ENCODE peak calls at places on chromosome 15, in nine cellular contexts. O is caudate nucleus; J is pancreas; I is A549; Z is CD4-positive, alpha-beta T cell; F is sigmoid colon; Q is upper lobe of right lung; W is lower lobe of right lung; A is CD8-positive, alpha-beta T cell. D is an unnamed sample.
A peak's percentile ranks its signal among the peaks of the same experiment; 100 is the strongest.

GRCh38 chr15:43204016-43204901 is 16.6 kb downstream of the EPB42 start:
- DNase-seq in O (no peak), J (peak; percentile 55), I (peak; percentile 38), Z (peak; percentile 54), F (no peak), Q (no peak), W (no peak), A (peak; percentile 50), D (peak; percentile 57)

GRCh38 chr15:51191072-51191665 is 96.5 kb upstream of the TNFAIP8L3 start:
- DNase-seq in O (no peak), J (no peak), I (no peak), Z (no peak), F (no peak), Q (no peak), W (no peak), A (no peak), D (no peak)

GRCh38 chr15:95290376-95290973 is 1040.0 kb upstream of the NR2F2 start:
- DNase-seq in O (no peak), J (no peak), I (no peak), Z (no peak), F (no peak), Q (no peak), W (no peak), A (no peak), D (no peak)

GRCh38 chr15:25775317-25775912 is 87.7 kb downstream of the ATP10A start:
- DNase-seq in O (no peak), J (no peak), I (peak; percentile 64), Z (no peak), F (no peak), Q (no peak), W (no peak), A (no peak), D (peak; percentile 25)

GRCh38 chr15:41597787-41598186 is 38.8 kb downstream of the TYRO3 start:
- DNase-seq in O (no peak), J (no peak), I (no peak), Z (no peak), F (no peak), Q (no peak), W (no peak), A (no peak), D (no peak)

GRCh38 chr15:27906802-27907201 is 192.3 kb downstream of the OCA2 start:
- DNase-seq in O (no peak), J (no peak), I (no peak), Z (no peak), F (no peak), Q (no peak), W (no peak), A (no peak), D (no peak)

GRCh38 chr15:93152951-93153350 is 63.9 kb upstream of the RGMA start:
- DNase-seq in O (peak; percentile 6), J (peak; percentile 53), I (no peak), Z (no peak), F (peak; percentile 94), Q (no peak), W (no peak), A (no peak), D (peak; percentile 28)

GRCh38 chr15:33242165-33242564 is 47.7 kb upstream of the FMN1 start:
- DNase-seq in O (no peak), J (no peak), I (peak; percentile 49), Z (no peak), F (no peak), Q (no peak), W (no peak), A (no peak), D (no peak)

GRCh38 chr15:56244811-56245576 is 1.3 kb upstream of the RFX7 start:
- DNase-seq in O (peak; percentile 28), J (peak; percentile 42), I (peak; percentile 43), Z (peak; percentile 40), F (no peak), Q (peak; percentile 66), W (peak; percentile 42), A (peak; percentile 29), D (peak; percentile 50)

GRCh38 chr15:95292790-95293450 is 1037.6 kb upstream of the NR2F2 start:
- DNase-seq in O (no peak), J (no peak), I (no peak), Z (no peak), F (no peak), Q (no peak), W (no peak), A (no peak), D (peak; percentile 72)

GRCh38 chr15:98485451-98485850 is 162.9 kb upstream of the IGF1R start:
- DNase-seq in O (no peak), J (no peak), I (no peak), Z (no peak), F (no peak), Q (no peak), W (no peak), A (no peak), D (no peak)

GRCh38 chr15:83654379-83655236 is 685 bp downstream of the ADAMTSL3 start:
- DNase-seq in O (no peak), J (peak; percentile 53), I (no peak), Z (no peak), F (peak; percentile 82), Q (no peak), W (no peak), A (no peak), D (peak; percentile 28)

GRCh38 chr15:22962611-22963010 is 17.6 kb downstream of the CYFIP1 start:
- DNase-seq in O (no peak), J (no peak), I (no peak), Z (no peak), F (peak; percentile 28), Q (no peak), W (no peak), A (no peak), D (no peak)

GRCh38 chr15:78878356-78878755 is 5.7 kb downstream of the MORF4L1 start:
- DNase-seq in O (no peak), J (no peak), I (no peak), Z (no peak), F (no peak), Q (no peak), W (no peak), A (no peak), D (no peak)

GRCh38 chr15:99446565-99447496 is 119.0 kb upstream of the MEF2A start:
- DNase-seq in O (no peak), J (no peak), I (no peak), Z (no peak), F (peak; percentile 53), Q (peak; percentile 66), W (no peak), A (peak; percentile 4), D (peak; percentile 23)

GRCh38 chr15:62647195-62647865 is 395.2 kb upstream of the TPM1 start:
- DNase-seq in O (no peak), J (no peak), I (peak; percentile 93), Z (no peak), F (no peak), Q (no peak), W (no peak), A (no peak), D (peak; percentile 55)

GRCh38 chr15:83844742-83845141 is 190.8 kb downstream of the ADAMTSL3 start:
- DNase-seq in O (no peak), J (no peak), I (no peak), Z (no peak), F (peak; percentile 76), Q (no peak), W (no peak), A (no peak), D (no peak)

GRCh38 chr15:74817370-74817737 is 4.7 kb downstream of the LMAN1L start:
- DNase-seq in O (no peak), J (no peak), I (no peak), Z (no peak), F (no peak), Q (no peak), W (no peak), A (no peak), D (no peak)

DNA sequence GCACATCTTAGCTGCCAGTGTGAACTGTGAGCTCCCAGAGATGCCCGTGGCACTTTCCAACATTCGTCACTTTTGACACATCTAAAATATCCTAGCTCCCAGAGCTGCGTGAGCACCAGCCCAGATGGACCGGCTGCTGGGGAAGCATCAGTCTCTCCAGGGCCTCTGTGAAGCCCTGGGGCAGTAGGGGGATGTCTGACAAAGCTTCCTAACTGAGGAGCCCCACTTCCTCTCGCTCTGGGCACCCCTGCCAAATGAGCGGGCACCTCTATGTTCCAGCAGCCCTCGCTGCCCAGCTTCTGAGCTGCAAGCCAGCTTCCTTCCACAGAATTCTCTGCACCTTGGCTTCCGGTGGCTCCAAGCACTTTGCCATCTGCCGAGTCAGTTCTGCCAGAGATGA is 91.1 kb downstream of the LIPC start:
- DNase-seq in O (no peak), J (no peak), I (no peak), Z (no peak), F (no peak), Q (no peak), W (no peak), A (no peak), D (no peak)
- H3K27ac ChIP-seq in O (peak overlapping the region; percentile 65), J (no peak overlapping the region), I (peak overlapping the region; percentile 66), Z (no peak overlapping the region), F (no peak overlapping the region), Q (no peak overlapping the region), W (no peak overlapping the region), A (no peak overlapping the region), D (no peak overlapping the region)

GRCh38 chr15:58119016-58119415 is 19.2 kb upstream of the AQP9 start:
- DNase-seq in O (no peak), J (no peak), I (no peak), Z (no peak), F (no peak), Q (no peak), W (no peak), A (no peak), D (no peak)
- H3K27ac ChIP-seq in O (no peak overlapping the region), J (no peak overlapping the region), I (no peak overlapping the region), Z (no peak overlapping the region), F (no peak overlapping the region), Q (no peak overlapping the region), W (no peak overlapping the region), A (no peak overlapping the region), D (no peak overlapping the region)

GRCh38 chr15:60614862-60615771 is 136.2 kb upstream of the ICE2 start:
- DNase-seq in O (no peak), J (peak; percentile 29), I (no peak), Z (no peak), F (no peak), Q (no peak), W (no peak), A (no peak), D (no peak)
- H3K27ac ChIP-seq in O (no peak overlapping the region), J (no peak overlapping the region), I (no peak overlapping the region), Z (no peak overlapping the region), F (no peak overlapping the region), Q (no peak overlapping the region), W (no peak overlapping the region), A (no peak overlapping the region), D (no peak overlapping the region)

GRCh38 chr15:54288049-54288448 is 309.8 kb downstream of the UNC13C start:
- DNase-seq in O (no peak), J (no peak), I (no peak), Z (no peak), F (no peak), Q (no peak), W (no peak), A (no peak), D (no peak)
- H3K27ac ChIP-seq in O (no peak overlapping the region), J (no peak overlapping the region), I (no peak overlapping the region), Z (no peak overlapping the region), F (no peak overlapping the region), Q (no peak overlapping the region), W (no peak overlapping the region), A (no peak overlapping the region), D (no peak overlapping the region)

D was measured in stomach.